ENCODE peak calls at places on chromosomes 3 and 15, in eight cellular contexts. Y, L, P, X, K, Z, M and I are unnamed samples.

GRCh38 chr3:38136807-38137614 is at the start of gene ACAA1:
- DNase-seq in Y (peak; percentile 84), L (peak; percentile 99), P (peak; percentile 100), X (peak; percentile 97), K (peak; percentile 100), Z (peak; percentile 99), M (peak; percentile 100), I (peak; percentile 96)

GRCh38 chr3:186669378-186670084 is 3.7 kb downstream of the HRG start:
- DNase-seq in Y (no peak), L (no peak), P (no peak), X (no peak), K (no peak), Z (no peak), M (no peak), I (peak; percentile 91)

GRCh38 chr3:123067689-123068226 is 933 bp downstream of the PDIA5 start:
- DNase-seq in Y (peak; percentile 14), L (no peak), P (no peak), X (no peak), K (no peak), Z (no peak), M (no peak), I (no peak)

GRCh38 chr3:45417949-45418847 is 29.8 kb downstream of the LARS2 start:
- DNase-seq in Y (no peak), L (no peak), P (no peak), X (no peak), K (peak; percentile 44), Z (no peak), M (no peak), I (peak; percentile 83)

GRCh38 chr3:104263477-104263876 is 1103.2 kb upstream of the ALCAM start:
- DNase-seq in Y (no peak), L (no peak), P (no peak), X (no peak), K (no peak), Z (no peak), M (no peak), I (no peak)

GRCh38 chr3:190718691-190719090 is 143.8 kb downstream of the GMNC start:
- DNase-seq in Y (no peak), L (peak; percentile 84), P (no peak), X (peak; percentile 28), K (no peak), Z (peak; percentile 75), M (peak; percentile 65), I (no peak)

GRCh38 chr15:66783327-66784124 is 81.5 kb downstream of the SMAD6 start:
- DNase-seq in Y (no peak), L (no peak), P (no peak), X (no peak), K (no peak), Z (no peak), M (no peak), I (no peak)

GRCh38 chr15:67305506-67305905 is 50.9 kb downstream of the IQCH start:
- DNase-seq in Y (no peak), L (no peak), P (no peak), X (no peak), K (no peak), Z (no peak), M (no peak), I (no peak)

GRCh38 chr3:127598841-127599570 is 795 bp downstream of the MCM2 start:
- DNase-seq in Y (no peak), L (no peak), P (no peak), X (no peak), K (no peak), Z (no peak), M (no peak), I (no peak)

GRCh38 chr3:37014620-37015019 is 21.3 kb downstream of the MLH1 start:
- DNase-seq in Y (no peak), L (no peak), P (no peak), X (no peak), K (no peak), Z (no peak), M (no peak), I (no peak)

GRCh38 chr3:33278106-33278672 is 947 bp downstream of the FBXL2 start:
- DNase-seq in Y (no peak), L (peak; percentile 19), P (no peak), X (no peak), K (no peak), Z (peak; percentile 18), M (peak; percentile 44), I (no peak)